ENCODE peak calls at places on chromosomes 13 and 19, in ten cellular contexts. U, G, I, F, Y, B, R, D, S and L are unnamed samples.

GRCh38 chr19:32808236-32808635 is 61.3 kb downstream of the SLC7A9 start:
- DNase-seq in U (no peak), G (no peak), I (no peak), F (no peak), Y (no peak), B (no peak), R (no peak), D (no peak), S (no peak), L (no peak)

GRCh38 chr19:41619018-41619571 is 7.8 kb downstream of the CEACAM4 start:
- DNase-seq in U (no peak), G (no peak), I (no peak), F (no peak), Y (no peak), B (no peak), R (no peak), D (no peak), S (no peak), L (no peak)

GRCh38 chr13:111282425-111282824 is 38.0 kb upstream of the TEX29 start:
- DNase-seq in U (no peak), G (no peak), I (no peak), F (peak; percentile 22), Y (no peak), B (no peak), R (no peak), D (no peak), S (no peak), L (no peak)

GRCh38 chr13:30861836-30862467 is 44.1 kb upstream of the MEDAG start:
- DNase-seq in U (no peak), G (no peak), I (no peak), F (no peak), Y (no peak), B (no peak), R (no peak), D (no peak), S (no peak), L (no peak)

GRCh38 chr19:15113245-15114152 is 6.3 kb downstream of the SYDE1 start:
- DNase-seq in U (no peak), G (no peak), I (no peak), F (peak; percentile 78), Y (no peak), B (no peak), R (no peak), D (no peak), S (no peak), L (no peak)

GRCh38 chr19:41339936-41340335 is 13.8 kb downstream of the TGFB1 start:
- DNase-seq in U (peak; percentile 38), G (no peak), I (no peak), F (no peak), Y (no peak), B (no peak), R (no peak), D (no peak), S (no peak), L (no peak)

GRCh38 chr19:34642241-34642640 is 34.7 kb downstream of the SCGB2B2 start:
- DNase-seq in U (no peak), G (no peak), I (no peak), F (no peak), Y (no peak), B (no peak), R (no peak), D (no peak), S (no peak), L (no peak)

GRCh38 chr13:47188802-47189201 is 291.9 kb upstream of the HTR2A start:
- DNase-seq in U (peak; percentile 6), G (no peak), I (peak; percentile 98), F (no peak), Y (no peak), B (no peak), R (no peak), D (peak; percentile 36), S (no peak), L (no peak)

GRCh38 chr13:31413531-31413930 is 213.8 kb downstream of the B3GLCT start:
- DNase-seq in U (no peak), G (no peak), I (no peak), F (no peak), Y (no peak), B (no peak), R (no peak), D (no peak), S (no peak), L (no peak)

GRCh38 chr13:113064534-113065405 is 40.8 kb upstream of the F7 start:
- DNase-seq in U (peak; percentile 75), G (no peak), I (peak; percentile 95), F (no peak), Y (no peak), B (no peak), R (no peak), D (no peak), S (no peak), L (no peak)

GRCh38 chr19:15445807-15446376 is 3.9 kb downstream of the WIZ start:
- DNase-seq in U (no peak), G (no peak), I (no peak), F (no peak), Y (no peak), B (no peak), R (no peak), D (no peak), S (no peak), L (no peak)

GRCh38 chr13:31204592-31204991 is 4.8 kb downstream of the B3GLCT start:
- DNase-seq in U (peak; percentile 68), G (no peak), I (peak; percentile 84), F (no peak), Y (no peak), B (no peak), R (no peak), D (no peak), S (no peak), L (no peak)

GRCh38 chr13:91058066-91058465 is 289.4 kb upstream of the MIR17HG start:
- DNase-seq in U (peak; percentile 35), G (no peak), I (no peak), F (peak; percentile 77), Y (no peak), B (no peak), R (no peak), D (no peak), S (no peak), L (no peak)

GRCh38 chr19:1163934-1164683 is 10.0 kb downstream of the SBNO2 start:
- DNase-seq in U (no peak), G (no peak), I (no peak), F (no peak), Y (no peak), B (peak; percentile 49), R (no peak), D (no peak), S (no peak), L (no peak)

DNA sequence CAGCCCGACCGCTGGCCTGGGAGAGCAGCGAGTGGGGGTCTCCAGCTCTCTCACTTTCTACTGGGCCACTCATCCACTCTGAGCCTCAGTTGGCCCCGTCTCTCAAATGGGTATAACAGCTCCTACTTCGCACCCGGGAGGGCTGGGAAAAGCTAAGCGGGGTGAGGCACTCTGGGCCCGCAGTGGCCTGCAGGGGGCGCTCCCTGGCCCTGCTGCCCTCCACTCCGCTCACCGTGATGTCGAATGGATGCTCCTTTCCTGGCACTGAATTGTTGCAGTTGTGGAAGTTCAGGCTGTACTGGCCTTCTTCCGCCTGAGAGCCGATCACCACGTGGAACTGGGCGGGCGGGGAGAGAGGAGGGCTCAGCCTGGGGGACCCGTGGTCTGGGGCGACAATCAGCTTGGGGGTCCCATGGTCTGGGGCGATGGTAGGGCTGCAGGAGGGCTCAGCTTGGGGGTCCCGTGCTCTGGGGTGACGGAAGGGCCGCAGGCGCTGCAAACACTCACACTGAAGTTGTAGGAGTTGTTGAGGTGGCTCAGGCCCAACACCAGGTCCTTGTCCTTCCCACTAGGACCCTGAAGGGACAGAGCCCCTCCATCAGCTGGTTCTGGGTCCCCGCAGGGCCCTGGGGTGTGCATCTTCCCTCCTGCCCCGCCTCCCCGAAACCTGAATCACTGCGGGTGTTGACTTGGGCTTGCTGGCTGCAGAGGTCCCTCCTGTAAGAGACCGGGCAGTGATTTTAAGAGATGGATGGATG is 3.9 kb downstream of the GPR108 start:
- DNase-seq in U (no peak), G (peak; percentile 45), I (no peak), F (peak; percentile 77), Y (no peak), B (peak; percentile 45), R (no peak), D (no peak), S (no peak), L (no peak)
- TF ChIP-seq CTCF in U (peak; percentile 52), G (peak; percentile 86), I (peak; percentile 8), F (peak; percentile 73), Y (peak; percentile 32), B (peak; percentile 33), R (peak; percentile 38), D (no peak), S (peak; percentile 17), L (peak; percentile 35)

DNA sequence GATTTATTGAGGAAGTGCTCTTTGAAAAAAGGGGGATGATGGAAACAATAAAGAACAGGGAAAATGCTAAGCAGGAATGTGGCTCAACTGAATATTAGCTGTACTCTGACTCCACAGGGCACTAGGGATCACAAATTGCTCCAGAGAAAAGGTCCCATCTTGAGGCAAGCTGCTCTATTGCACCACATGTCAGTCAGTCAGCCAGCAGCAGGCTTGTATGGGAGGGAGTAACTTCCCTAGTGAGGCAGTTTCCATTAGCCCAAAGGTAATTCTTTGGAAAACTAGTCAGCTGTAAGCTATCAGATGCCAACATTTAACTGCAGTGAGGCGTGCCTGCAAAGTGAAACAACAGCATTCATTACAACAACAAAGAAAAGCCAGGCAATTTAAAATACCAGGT is 73.3 kb upstream of the FNDC3A start:
- DNase-seq in U (peak; percentile 37), G (no peak), I (peak; percentile 77), F (peak; percentile 56), Y (no peak), B (no peak), R (no peak), D (no peak), S (no peak), L (no peak)
- TF ChIP-seq CTCF in U (no peak), G (no peak), I (no peak), F (no peak), Y (no peak), B (no peak), R (no peak), D (no peak), S (no peak), L (no peak)

DNA sequence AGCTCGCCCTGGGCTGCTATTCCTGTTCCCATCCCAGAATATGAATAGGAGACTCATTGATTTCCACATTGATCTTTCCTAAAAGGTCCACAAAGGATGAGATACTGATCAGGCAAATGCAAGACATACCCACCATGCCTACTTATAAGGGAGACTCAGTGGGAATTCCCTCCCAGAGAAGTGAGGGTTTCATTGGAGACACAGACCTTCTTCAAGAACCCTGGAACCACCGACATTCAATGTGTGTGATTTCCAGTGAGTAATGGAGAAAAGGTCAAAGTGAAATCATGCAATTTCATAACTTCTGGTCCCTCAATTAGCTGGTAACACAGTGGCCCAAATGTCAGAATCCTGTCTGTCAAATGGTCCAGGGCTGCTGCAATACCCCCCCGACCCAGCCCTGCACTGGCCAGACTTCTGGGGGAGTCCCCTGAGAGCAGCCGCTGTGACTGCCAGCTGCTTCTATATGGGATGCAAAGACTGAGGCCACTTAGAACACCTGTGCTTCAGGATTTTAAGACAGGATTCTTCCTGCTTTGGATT is 4.6 kb upstream of the METTL21C start:
- DNase-seq in U (no peak), G (no peak), I (no peak), F (no peak), Y (no peak), B (no peak), R (no peak), D (no peak), S (no peak), L (no peak)
- TF ChIP-seq CTCF in U (no peak), G (no peak), I (no peak), F (no peak), Y (no peak), B (no peak), R (no peak), D (no peak), S (no peak), L (no peak)

GRCh38 chr13:57633141-57633949 is 1.8 kb downstream of the PCDH17 start:
- DNase-seq in U (no peak), G (no peak), I (no peak), F (peak; percentile 95), Y (peak; percentile 52), B (peak; percentile 62), R (peak; percentile 22), D (no peak), S (no peak), L (no peak)
- TF ChIP-seq CTCF in U (no peak), G (no peak), I (peak; percentile 15), F (peak; percentile 90), Y (peak; percentile 64), B (peak; percentile 56), R (peak; percentile 53), D (no peak), S (no peak), L (no peak)